ENCODE peak calls at places on chromosomes 7 and 10, in ten cellular contexts. Y, L, Q, N, K, W, V, J, X and H are unnamed samples.

GRCh38 chr7:132656846-132657776 is 80.8 kb upstream of the PLXNA4 start:
- DNase-seq in L (peak; percentile 43), V (no peak), K (no peak), Q (peak; percentile 30), N (no peak), Y (no peak), X (no peak), W (no peak), J (no peak), H (peak; percentile 20)

GRCh38 chr7:139845443-139845805 is 16.4 kb downstream of the TBXAS1 start:
- DNase-seq in K (no peak), L (no peak), X (no peak), Q (no peak), J (no peak), V (no peak), N (no peak), W (no peak), Y (no peak), H (no peak)

GRCh38 chr7:129644634-129645230 is 33.2 kb downstream of the NRF1 start:
- DNase-seq in Q (peak; percentile 79), X (peak; percentile 35), N (peak; percentile 68), Y (peak; percentile 7), K (no peak), W (no peak), L (peak; percentile 78), J (peak; percentile 50), V (no peak), H (peak; percentile 78)

GRCh38 chr10:70272925-70273316 is 10.9 kb downstream of the NPFFR1 start:
- DNase-seq in V (no peak), W (no peak), X (no peak), N (peak; percentile 44), Q (peak; percentile 44), L (peak; percentile 59), J (no peak), Y (no peak), K (no peak), H (peak; percentile 45)

GRCh38 chr7:151958036-151959010 is 2.1 kb downstream of the GALNTL5 start:
- DNase-seq in J (no peak), W (no peak), Q (no peak), V (no peak), X (no peak), Y (no peak), N (no peak), K (no peak), L (no peak), H (no peak)

GRCh38 chr10:63115732-63116383 is 17.3 kb upstream of the NRBF2 start:
- DNase-seq in J (peak; percentile 95), N (peak; percentile 85), L (peak; percentile 92), Q (peak; percentile 98), V (no peak), Y (peak; percentile 9), K (peak; percentile 32), W (peak; percentile 85), X (peak; percentile 94), H (peak; percentile 98)

GRCh38 chr7:93515144-93515543 is 59.4 kb downstream of the CALCR start:
- DNase-seq in K (no peak), J (peak; percentile 1), V (no peak), L (peak; percentile 23), W (no peak), X (peak; percentile 3), N (peak; percentile 0), Y (no peak), Q (peak; percentile 3), H (no peak)

GRCh38 chr7:18494821-18495408 is 634 bp upstream of the HDAC9 start:
- DNase-seq in N (peak; percentile 16), W (no peak), Q (peak; percentile 57), J (peak; percentile 82), L (peak; percentile 61), V (no peak), X (peak; percentile 56), Y (no peak), K (no peak), H (peak; percentile 63)

GRCh38 chr7:30032310-30033125 is 4.3 kb downstream of the PLEKHA8 start:
- DNase-seq in X (no peak), L (peak; percentile 86), V (peak; percentile 82), Y (no peak), Q (peak; percentile 50), N (peak; percentile 86), W (no peak), J (peak; percentile 60), K (no peak), H (peak; percentile 59)

GRCh38 chr7:30027915-30028748 is at the start of gene PLEKHA8:
- DNase-seq in X (peak; percentile 91), J (peak; percentile 86), V (no peak), Y (peak; percentile 97), W (peak; percentile 50), K (peak; percentile 87), Q (peak; percentile 86), L (peak; percentile 88), N (peak; percentile 87), H (peak; percentile 84)

GRCh38 chr7:30028749-30029635 is 780 bp downstream of the PLEKHA8 start:
- DNase-seq in Y (no peak), N (peak; percentile 38), Q (peak; percentile 37), X (peak; percentile 47), L (peak; percentile 36), J (peak; percentile 47), V (no peak), K (no peak), W (no peak), H (peak; percentile 41)

GRCh38 chr7:30027065-30027456 is 559 bp upstream of the FKBP14 start:
- DNase-seq in L (peak; percentile 67), X (peak; percentile 77), W (no peak), V (no peak), Q (peak; percentile 48), Y (no peak), K (no peak), N (no peak), J (peak; percentile 76), H (peak; percentile 44)

DNA sequence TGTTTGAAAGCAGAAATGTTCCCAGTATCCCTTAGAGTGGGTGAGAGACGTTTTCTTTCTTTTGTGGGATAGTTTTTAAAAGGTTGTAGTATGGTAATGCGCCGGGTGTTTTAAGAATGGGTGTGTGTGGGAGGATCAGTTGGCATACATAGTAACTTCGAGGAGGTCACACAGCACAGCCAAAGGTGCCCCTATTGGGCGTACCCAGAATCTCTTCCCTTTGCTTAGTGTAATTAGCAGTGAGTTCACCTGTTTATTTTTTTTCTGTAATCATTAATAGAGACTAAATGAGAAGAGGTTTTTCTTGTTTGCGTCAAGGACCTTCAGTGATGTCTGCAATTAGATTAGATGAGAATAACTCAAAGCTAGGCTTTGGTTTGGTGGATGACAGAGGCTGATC is 1.5 kb downstream of the PLEKHA8 start:
- DNase-seq in V (no peak), L (no peak), J (peak; percentile 21), W (no peak), N (no peak), X (peak; percentile 16), K (no peak), Y (no peak), Q (no peak), H (peak; percentile 10)
- TF ChIP-seq CTCF in V (no peak), L (no peak), J (no peak), W (no peak), N (no peak), X (no peak), K (no peak), Y (no peak), Q (no peak), H (no peak)

GRCh38 chr7:121336579-121336978 is 7.8 kb downstream of the WNT16 start:
- DNase-seq in Q (no peak), L (peak; percentile 53), J (peak; percentile 39), N (no peak), K (no peak), V (no peak), W (no peak), Y (no peak), X (no peak), H (peak; percentile 32)

GRCh38 chr7:121334875-121335648 is 6.3 kb downstream of the WNT16 start:
- DNase-seq in Q (no peak), Y (no peak), V (no peak), W (no peak), X (no peak), N (peak; percentile 16), L (peak; percentile 51), K (no peak), J (peak; percentile 43), H (no peak)

GRCh38 chr7:121339082-121339481 is 10.3 kb downstream of the WNT16 start:
- DNase-seq in X (no peak), W (no peak), Q (no peak), Y (no peak), N (no peak), J (no peak), K (no peak), L (peak; percentile 15), V (no peak), H (no peak)

GRCh38 chr7:121334376-121334775 is 5.6 kb downstream of the WNT16 start:
- DNase-seq in Y (no peak), X (no peak), K (no peak), W (no peak), V (no peak), N (no peak), L (no peak), Q (no peak), J (no peak), H (no peak)

GRCh38 chr7:121337398-121337797 is 8.6 kb downstream of the WNT16 start:
- DNase-seq in Y (no peak), W (no peak), Q (peak; percentile 44), N (no peak), V (no peak), L (peak; percentile 77), K (no peak), X (no peak), J (no peak), H (no peak)
- TF ChIP-seq CTCF in Y (no peak), W (no peak), Q (peak; percentile 14), N (peak; percentile 17), V (no peak), L (peak; percentile 62), K (no peak), X (no peak), J (peak; percentile 14), H (peak; percentile 10)

GRCh38 chr10:6766061-6766460 is 186.0 kb upstream of the PRKCQ start:
- DNase-seq in X (no peak), V (no peak), K (no peak), Y (no peak), W (no peak), L (no peak), J (no peak), Q (peak; percentile 54), N (peak; percentile 98), H (peak; percentile 87)

GRCh38 chr10:6766480-6766879 is 186.4 kb upstream of the PRKCQ start:
- DNase-seq in J (no peak), Q (no peak), X (no peak), N (no peak), V (no peak), Y (no peak), K (no peak), L (no peak), W (no peak), H (no peak)

GRCh38 chr10:6770846-6771245 is 190.8 kb upstream of the PRKCQ start:
- DNase-seq in W (no peak), Y (no peak), J (no peak), N (peak; percentile 7), V (no peak), X (no peak), L (no peak), K (no peak), Q (peak; percentile 17), H (no peak)

GRCh38 chr10:6771361-6771760 is 191.3 kb upstream of the PRKCQ start:
- DNase-seq in N (peak; percentile 80), W (no peak), Q (no peak), K (no peak), L (no peak), X (no peak), V (no peak), Y (no peak), J (no peak), H (no peak)

DNA sequence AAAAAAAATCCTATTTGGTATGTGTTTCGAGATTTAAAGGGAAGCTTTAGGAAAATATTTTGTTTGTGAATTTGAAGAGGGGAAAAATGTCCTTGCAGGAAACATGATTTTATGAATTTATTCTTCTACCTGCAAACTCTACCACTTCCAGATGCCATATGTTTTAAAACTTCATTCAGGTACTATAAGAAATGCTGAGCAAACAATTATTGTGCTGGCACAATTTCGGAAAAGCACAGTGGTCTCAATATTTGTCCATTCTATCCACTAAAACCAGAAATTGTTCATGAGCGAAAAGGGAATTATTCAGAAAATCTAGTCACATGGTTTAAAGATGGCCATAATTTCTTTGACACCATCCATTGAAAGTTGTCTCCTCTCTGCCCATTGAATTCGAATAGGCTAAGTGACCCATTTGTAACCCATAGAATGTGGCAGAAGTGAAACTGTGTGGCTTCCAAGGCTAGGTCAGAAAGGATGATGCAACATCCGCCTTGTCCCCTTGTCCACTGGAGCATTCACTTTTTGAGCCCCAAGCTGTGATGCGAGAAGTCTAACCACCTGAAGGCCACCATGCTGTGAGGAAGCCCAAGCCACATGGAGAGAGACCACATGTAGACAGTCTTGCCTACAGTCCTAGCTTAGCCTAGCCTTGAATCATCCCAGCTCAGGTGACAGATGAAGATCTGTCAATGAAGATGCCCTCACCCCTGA is 189.8 kb upstream of the PRKCQ start:
- DNase-seq in X (no peak), Y (no peak), Q (no peak), N (no peak), W (no peak), L (no peak), V (no peak), J (no peak), K (no peak), H (no peak)
- TF ChIP-seq CTCF in X (no peak), Y (no peak), Q (no peak), N (no peak), W (no peak), L (no peak), V (no peak), J (no peak), K (no peak), H (no peak)

DNA sequence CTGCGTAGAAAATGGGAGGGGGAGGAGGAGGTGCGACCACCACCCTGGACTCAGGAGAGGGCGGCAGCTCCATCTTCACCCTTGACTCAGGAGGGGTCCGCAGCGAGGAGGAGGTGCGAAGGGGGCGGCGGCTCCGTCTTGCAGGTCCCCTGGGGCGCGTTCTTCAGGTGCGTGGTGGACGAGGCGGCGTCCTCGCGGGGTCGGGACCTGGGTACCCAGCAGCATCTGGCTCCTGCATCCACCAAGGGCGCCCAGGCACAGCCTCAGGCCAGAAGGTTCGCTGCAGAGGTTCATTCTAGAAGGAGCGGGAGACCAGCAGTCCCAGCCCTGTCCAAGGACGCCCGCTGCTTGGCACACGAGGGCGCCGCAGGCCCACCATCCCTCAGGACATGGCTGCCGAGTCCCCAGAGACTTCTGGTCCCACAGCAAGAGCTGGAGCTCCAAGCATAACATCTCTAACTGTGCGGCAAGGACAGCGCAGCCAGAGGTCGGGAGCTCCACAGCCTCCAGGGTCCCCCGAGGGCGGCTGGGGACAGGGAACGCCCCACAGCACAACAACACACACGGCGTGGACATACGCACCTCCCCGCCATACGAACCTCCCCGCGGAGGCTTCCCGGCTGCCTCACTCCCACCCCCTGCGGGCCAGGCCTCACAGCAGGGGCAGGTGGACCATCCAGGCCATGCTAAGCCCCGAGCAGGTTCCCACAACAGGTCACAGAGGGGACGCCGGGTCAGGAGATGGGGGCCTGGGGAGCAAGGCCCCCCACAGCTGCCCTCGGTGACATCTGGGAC is 16.8 kb upstream of the DPYSL4 start:
- DNase-seq in L (no peak), V (no peak), Q (no peak), J (no peak), K (no peak), N (no peak), W (no peak), X (no peak), Y (no peak), H (no peak)
- TF ChIP-seq CTCF in L (no peak), V (no peak), Q (no peak), J (no peak), K (no peak), N (no peak), W (no peak), X (no peak), Y (no peak), H (no peak)